ENCODE peak calls at places on chromosomes 7 and 10, in eight cellular contexts. One of them, this sample, is unnamed.

GRCh38 chr7:31421607-31422006 is 81.1 kb upstream of the NEUROD6 start:
- DNase-seq in astrocyte of the spinal cord: no peak
- DNase-seq in A549: no peak
- DNase-seq in AG10803: no peak
- DNase-seq in lower leg skin: no peak
- DNase-seq in pancreas: no peak
- DNase-seq in PC-3: peak
- DNase-seq in left ventricle myocardium inferior: no peak
- DNase-seq in this sample: no peak

GRCh38 chr10:86647773-86648705 is 6.3 kb upstream of the OPN4 start:
- DNase-seq in astrocyte of the spinal cord: no peak
- DNase-seq in A549: no peak
- DNase-seq in AG10803: no peak
- DNase-seq in lower leg skin: peak
- DNase-seq in pancreas: no peak
- DNase-seq in PC-3: peak
- DNase-seq in left ventricle myocardium inferior: no peak
- DNase-seq in this sample: no peak

GRCh38 chr7:36119005-36119711 is 33.9 kb upstream of the EEPD1 start:
- DNase-seq in astrocyte of the spinal cord: peak
- DNase-seq in A549: peak
- DNase-seq in AG10803: peak
- DNase-seq in lower leg skin: peak
- DNase-seq in pancreas: no peak
- DNase-seq in PC-3: peak
- DNase-seq in left ventricle myocardium inferior: no peak
- DNase-seq in this sample: no peak

GRCh38 chr7:101159696-101160674 is 5.4 kb downstream of the VGF start:
- DNase-seq in astrocyte of the spinal cord: no peak
- DNase-seq in A549: no peak
- DNase-seq in AG10803: no peak
- DNase-seq in lower leg skin: no peak
- DNase-seq in pancreas: no peak
- DNase-seq in PC-3: peak
- DNase-seq in left ventricle myocardium inferior: no peak
- DNase-seq in this sample: no peak

GRCh38 chr10:9294132-9294663 is 1239.7 kb downstream of the GATA3 start:
- DNase-seq in astrocyte of the spinal cord: no peak
- DNase-seq in A549: no peak
- DNase-seq in AG10803: no peak
- DNase-seq in lower leg skin: no peak
- DNase-seq in pancreas: no peak
- DNase-seq in PC-3: no peak
- DNase-seq in left ventricle myocardium inferior: no peak
- DNase-seq in this sample: peak

GRCh38 chr7:142420554-142421362 is 162.9 kb upstream of the PRSS58 start:
- DNase-seq in astrocyte of the spinal cord: peak
- DNase-seq in A549: peak
- DNase-seq in AG10803: no peak
- DNase-seq in lower leg skin: no peak
- DNase-seq in pancreas: no peak
- DNase-seq in PC-3: peak
- DNase-seq in left ventricle myocardium inferior: no peak
- DNase-seq in this sample: no peak

GRCh38 chr7:29285451-29285807 is 90.9 kb downstream of the CHN2 start:
- DNase-seq in astrocyte of the spinal cord: peak
- DNase-seq in A549: peak
- DNase-seq in AG10803: peak
- DNase-seq in lower leg skin: no peak
- DNase-seq in pancreas: no peak
- DNase-seq in PC-3: peak
- DNase-seq in left ventricle myocardium inferior: no peak
- DNase-seq in this sample: peak

GRCh38 chr7:13603661-13604060 is 385.8 kb downstream of the ETV1 start:
- DNase-seq in astrocyte of the spinal cord: peak
- DNase-seq in A549: no peak
- DNase-seq in AG10803: no peak
- DNase-seq in lower leg skin: no peak
- DNase-seq in pancreas: no peak
- DNase-seq in PC-3: peak
- DNase-seq in left ventricle myocardium inferior: no peak
- DNase-seq in this sample: no peak

GRCh38 chr10:31953080-31953479 is 24.4 kb upstream of the ARHGAP12 start:
- DNase-seq in astrocyte of the spinal cord: peak
- DNase-seq in A549: no peak
- DNase-seq in AG10803: no peak
- DNase-seq in lower leg skin: no peak
- DNase-seq in pancreas: no peak
- DNase-seq in PC-3: no peak
- DNase-seq in left ventricle myocardium inferior: no peak
- DNase-seq in this sample: no peak

GRCh38 chr10:117590516-117590915 is 48.0 kb downstream of the EMX2 start:
- DNase-seq in astrocyte of the spinal cord: no peak
- DNase-seq in A549: peak
- DNase-seq in AG10803: no peak
- DNase-seq in lower leg skin: no peak
- DNase-seq in pancreas: no peak
- DNase-seq in PC-3: no peak
- DNase-seq in left ventricle myocardium inferior: no peak
- DNase-seq in this sample: no peak

GRCh38 chr7:12025246-12025645 is 185.8 kb upstream of the TMEM106B start:
- DNase-seq in astrocyte of the spinal cord: no peak
- DNase-seq in A549: no peak
- DNase-seq in AG10803: peak
- DNase-seq in lower leg skin: no peak
- DNase-seq in pancreas: no peak
- DNase-seq in PC-3: peak
- DNase-seq in left ventricle myocardium inferior: no peak
- DNase-seq in this sample: no peak

GRCh38 chr10:129090618-129091366 is 376.2 kb upstream of the MGMT start:
- DNase-seq in astrocyte of the spinal cord: no peak
- DNase-seq in A549: no peak
- DNase-seq in AG10803: no peak
- DNase-seq in lower leg skin: peak
- DNase-seq in pancreas: no peak
- DNase-seq in PC-3: no peak
- DNase-seq in left ventricle myocardium inferior: no peak
- DNase-seq in this sample: no peak

GRCh38 chr10:50554995-50555568 is 68.7 kb downstream of the SGMS1 start:
- DNase-seq in astrocyte of the spinal cord: peak
- DNase-seq in A549: no peak
- DNase-seq in AG10803: peak
- DNase-seq in lower leg skin: no peak
- DNase-seq in pancreas: no peak
- DNase-seq in PC-3: peak
- DNase-seq in left ventricle myocardium inferior: no peak
- DNase-seq in this sample: peak

GRCh38 chr10:46223064-46223480 is 63.7 kb upstream of the ANTXRL start:
- DNase-seq in astrocyte of the spinal cord: no peak
- DNase-seq in A549: peak
- DNase-seq in AG10803: no peak
- DNase-seq in lower leg skin: no peak
- DNase-seq in pancreas: no peak
- DNase-seq in PC-3: no peak
- DNase-seq in left ventricle myocardium inferior: no peak
- DNase-seq in this sample: peak

GRCh38 chr10:121498071-121498470 is 100.2 kb downstream of the FGFR2 start:
- DNase-seq in astrocyte of the spinal cord: no peak
- DNase-seq in A549: no peak
- DNase-seq in AG10803: no peak
- DNase-seq in lower leg skin: no peak
- DNase-seq in pancreas: no peak
- DNase-seq in PC-3: no peak
- DNase-seq in left ventricle myocardium inferior: no peak
- DNase-seq in this sample: no peak

GRCh38 chr10:121495719-121496118 is 102.5 kb downstream of the FGFR2 start:
- DNase-seq in astrocyte of the spinal cord: no peak
- DNase-seq in A549: no peak
- DNase-seq in AG10803: no peak
- DNase-seq in lower leg skin: no peak
- DNase-seq in pancreas: peak
- DNase-seq in PC-3: no peak
- DNase-seq in left ventricle myocardium inferior: no peak
- DNase-seq in this sample: no peak

GRCh38 chr10:121490906-121491519 is 107.2 kb downstream of the FGFR2 start:
- DNase-seq in astrocyte of the spinal cord: no peak
- DNase-seq in A549: no peak
- DNase-seq in AG10803: peak
- DNase-seq in lower leg skin: no peak
- DNase-seq in pancreas: no peak
- DNase-seq in PC-3: no peak
- DNase-seq in left ventricle myocardium inferior: peak
- DNase-seq in this sample: no peak

GRCh38 chr10:121497513-121497912 is 100.7 kb downstream of the FGFR2 start:
- DNase-seq in astrocyte of the spinal cord: no peak
- DNase-seq in A549: no peak
- DNase-seq in AG10803: no peak
- DNase-seq in lower leg skin: peak
- DNase-seq in pancreas: no peak
- DNase-seq in PC-3: no peak
- DNase-seq in left ventricle myocardium inferior: no peak
- DNase-seq in this sample: no peak

DNA sequence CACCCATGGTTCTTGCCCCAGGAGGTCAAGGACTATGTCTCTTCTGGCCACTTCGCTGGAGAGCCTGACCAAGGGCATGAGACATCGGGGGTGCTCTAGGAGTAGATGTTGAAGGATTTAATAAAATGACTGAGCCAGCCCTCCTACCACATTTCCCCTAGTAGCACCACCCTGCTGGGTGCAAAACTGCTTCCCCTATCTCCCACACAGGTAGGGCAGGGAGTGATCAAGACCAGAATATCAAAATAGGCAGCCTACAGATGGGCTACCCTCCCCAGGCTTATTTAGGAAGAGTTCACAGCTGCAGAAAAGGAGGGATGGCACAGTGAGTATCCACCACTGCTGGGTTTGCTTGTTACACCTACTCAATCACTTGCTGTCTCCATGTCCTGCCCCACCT is 103.9 kb downstream of the FGFR2 start:
- DNase-seq in astrocyte of the spinal cord: no peak
- DNase-seq in A549: no peak
- DNase-seq in AG10803: no peak
- DNase-seq in lower leg skin: no peak
- DNase-seq in pancreas: no peak
- DNase-seq in PC-3: no peak
- DNase-seq in left ventricle myocardium inferior: no peak
- DNase-seq in this sample: no peak
- TF ChIP-seq CTCF in astrocyte of the spinal cord: no peak
- TF ChIP-seq CTCF in A549: no peak
- TF ChIP-seq CTCF in AG10803: no peak
- TF ChIP-seq CTCF in lower leg skin: no peak
- TF ChIP-seq CTCF in pancreas: no peak
- TF ChIP-seq CTCF in PC-3: no peak
- TF ChIP-seq CTCF in left ventricle myocardium inferior: no peak
- TF ChIP-seq CTCF in this sample: no peak

DNA sequence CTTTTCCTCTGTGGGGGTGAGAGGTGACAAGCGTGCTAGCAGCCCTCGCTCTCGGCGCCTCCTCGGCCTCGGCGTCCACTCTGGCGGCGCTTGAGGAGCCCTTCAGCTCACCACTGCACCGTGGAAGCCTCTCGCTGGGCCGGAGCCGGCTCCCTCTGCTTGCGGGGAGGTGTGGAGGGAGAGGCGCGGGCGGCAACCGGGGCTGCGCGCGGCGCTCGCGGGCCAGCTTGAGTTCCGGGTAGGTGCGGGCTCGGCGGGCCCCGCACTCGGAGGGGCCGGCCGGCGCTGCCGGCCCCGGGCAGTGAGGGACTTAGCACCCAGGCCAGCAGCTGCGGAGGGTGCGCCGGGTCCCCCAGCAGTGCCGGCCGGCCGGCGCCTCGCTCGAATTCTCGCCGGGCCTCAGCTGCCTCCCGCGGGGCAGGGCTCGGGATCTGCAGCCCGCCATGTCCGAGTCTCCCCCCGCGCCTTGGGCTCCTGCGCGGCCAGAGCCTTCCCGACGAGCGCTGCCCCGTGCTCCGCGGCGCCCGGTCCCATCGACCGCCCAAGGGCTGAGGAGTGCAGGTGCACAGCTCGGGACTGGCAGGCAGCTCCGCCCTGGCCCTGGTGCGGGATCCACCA is 352.8 kb upstream of the PODXL start:
- DNase-seq in astrocyte of the spinal cord: no peak
- DNase-seq in A549: no peak
- DNase-seq in AG10803: no peak
- DNase-seq in lower leg skin: no peak
- DNase-seq in pancreas: no peak
- DNase-seq in PC-3: no peak
- DNase-seq in left ventricle myocardium inferior: no peak
- DNase-seq in this sample: no peak
- H3K4me3 ChIP-seq in astrocyte of the spinal cord: no peak
- H3K4me3 ChIP-seq in A549: no peak
- H3K4me3 ChIP-seq in AG10803: peak
- H3K4me3 ChIP-seq in lower leg skin: no peak
- H3K4me3 ChIP-seq in pancreas: peak
- H3K4me3 ChIP-seq in PC-3: no peak
- H3K4me3 ChIP-seq in left ventricle myocardium inferior: peak
- H3K4me3 ChIP-seq in this sample: no peak

GRCh38 chr7:139567647-139568345 is 44.3 kb downstream of the CLEC2L start:
- DNase-seq in astrocyte of the spinal cord: no peak
- DNase-seq in A549: no peak
- DNase-seq in AG10803: no peak
- DNase-seq in lower leg skin: no peak
- DNase-seq in pancreas: no peak
- DNase-seq in PC-3: no peak
- DNase-seq in left ventricle myocardium inferior: no peak
- DNase-seq in this sample: no peak
- TF ChIP-seq CTCF in astrocyte of the spinal cord: no peak
- TF ChIP-seq CTCF in A549: no peak
- TF ChIP-seq CTCF in AG10803: no peak
- TF ChIP-seq CTCF in lower leg skin: no peak
- TF ChIP-seq CTCF in pancreas: no peak
- TF ChIP-seq CTCF in PC-3: no peak
- TF ChIP-seq CTCF in left ventricle myocardium inferior: no peak
- TF ChIP-seq CTCF in this sample: no peak

DNA sequence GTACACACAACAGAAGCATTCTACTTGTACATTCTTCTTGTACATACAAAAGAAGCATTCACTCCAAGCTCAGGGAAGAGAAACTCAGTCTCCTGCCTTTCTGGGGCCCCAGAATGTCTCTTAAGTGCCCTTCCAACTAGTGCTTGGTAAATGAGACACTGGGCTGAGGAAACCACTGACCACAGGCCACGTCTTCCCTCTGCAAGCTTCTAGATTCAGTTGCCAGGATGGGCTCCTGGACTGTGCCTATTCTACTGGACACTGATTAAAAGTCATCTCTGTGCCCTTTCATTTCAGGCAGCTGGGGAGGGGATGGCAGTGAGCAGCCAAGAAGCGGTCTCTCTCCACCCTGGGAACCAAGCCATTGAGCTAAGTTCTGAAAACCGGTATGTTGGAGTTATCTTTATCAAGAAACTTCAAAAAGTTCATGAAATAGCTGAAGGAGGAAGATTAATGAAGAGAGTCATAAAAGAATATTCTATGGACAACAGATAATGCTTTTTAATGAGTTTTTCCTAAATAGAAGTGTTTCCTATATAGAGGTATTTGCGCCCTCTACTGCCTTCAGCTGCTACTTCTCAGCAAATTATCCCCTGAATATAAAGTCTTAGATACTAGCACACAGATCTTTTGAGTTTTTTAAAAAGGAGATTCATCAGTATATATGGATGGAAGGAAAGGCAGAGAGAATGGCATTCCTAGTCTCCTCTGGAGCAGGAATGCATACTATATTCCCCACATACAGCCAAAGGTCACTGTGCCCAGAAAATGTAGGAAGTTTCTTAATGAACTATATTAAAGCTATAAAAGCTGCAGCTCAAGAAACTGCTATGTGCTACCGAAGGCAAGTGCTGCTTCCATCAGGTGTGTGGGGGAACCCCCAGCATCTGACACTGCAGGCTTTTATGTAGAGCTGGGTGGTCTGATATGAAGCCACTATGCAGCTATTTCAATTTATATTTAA is 8.4 kb upstream of the IFIT1B start:
- DNase-seq in astrocyte of the spinal cord: peak
- DNase-seq in A549: peak
- DNase-seq in AG10803: peak
- DNase-seq in lower leg skin: no peak
- DNase-seq in pancreas: no peak
- DNase-seq in PC-3: peak
- DNase-seq in left ventricle myocardium inferior: no peak
- DNase-seq in this sample: peak
- H3K4me3 ChIP-seq in astrocyte of the spinal cord: no peak
- H3K4me3 ChIP-seq in A549: no peak
- H3K4me3 ChIP-seq in AG10803: no peak
- H3K4me3 ChIP-seq in lower leg skin: no peak
- H3K4me3 ChIP-seq in pancreas: no peak
- H3K4me3 ChIP-seq in PC-3: no peak
- H3K4me3 ChIP-seq in left ventricle myocardium inferior: no peak
- H3K4me3 ChIP-seq in this sample: no peak